ENCODE peak calls at places on chromosomes 7 and 10, in five cellular contexts. One of them, this sample, is unnamed.

GRCh38 chr7:23653942-23654341 is 26.1 kb upstream of the FAM221A start:
- DNase-seq in NB4: no peak
- DNase-seq in activated CD4-positive, CD25-positive, alpha-beta regulatory T cell: no peak
- DNase-seq in activated CD4-positive, alpha-beta T cell treated with anti-CD3 and anti-CD28 coated beads, Interleukin-2, amount 50 U/mL, for 1 hour: no peak
- DNase-seq in neural progenitor cell: no peak
- DNase-seq in this sample: no peak

GRCh38 chr10:478471-479245 is 210.8 kb downstream of the DIP2C start:
- DNase-seq in activated CD4-positive, CD25-positive, alpha-beta regulatory T cell: no peak
- DNase-seq in activated CD4-positive, alpha-beta T cell treated with anti-CD3 and anti-CD28 coated beads, Interleukin-2, amount 50 U/mL, for 1 hour: no peak
- DNase-seq in NB4: no peak
- DNase-seq in neural progenitor cell: no peak
- DNase-seq in this sample: no peak

GRCh38 chr7:133695976-133696531 is 431.1 kb upstream of the LRGUK start:
- DNase-seq in activated CD4-positive, alpha-beta T cell treated with anti-CD3 and anti-CD28 coated beads, Interleukin-2, amount 50 U/mL, for 1 hour: no peak
- DNase-seq in neural progenitor cell: peak; percentile 1
- DNase-seq in NB4: peak; percentile 14
- DNase-seq in activated CD4-positive, CD25-positive, alpha-beta regulatory T cell: no peak
- DNase-seq in this sample: no peak

GRCh38 chr10:75395171-75395954 is 6.2 kb downstream of the ZNF503 start:
- DNase-seq in activated CD4-positive, CD25-positive, alpha-beta regulatory T cell: no peak
- DNase-seq in activated CD4-positive, alpha-beta T cell treated with anti-CD3 and anti-CD28 coated beads, Interleukin-2, amount 50 U/mL, for 1 hour: no peak
- DNase-seq in NB4: no peak
- DNase-seq in neural progenitor cell: peak; percentile 86
- DNase-seq in this sample: peak; percentile 71

GRCh38 chr10:46288601-46289206 is 1.9 kb downstream of the ANTXRL start:
- DNase-seq in activated CD4-positive, CD25-positive, alpha-beta regulatory T cell: no peak
- DNase-seq in NB4: no peak
- DNase-seq in neural progenitor cell: no peak
- DNase-seq in activated CD4-positive, alpha-beta T cell treated with anti-CD3 and anti-CD28 coated beads, Interleukin-2, amount 50 U/mL, for 1 hour: no peak
- DNase-seq in this sample: no peak

GRCh38 chr10:62109532-62110293 is 158.9 kb downstream of the RTKN2 start:
- DNase-seq in activated CD4-positive, alpha-beta T cell treated with anti-CD3 and anti-CD28 coated beads, Interleukin-2, amount 50 U/mL, for 1 hour: no peak
- DNase-seq in NB4: peak; percentile 64
- DNase-seq in activated CD4-positive, CD25-positive, alpha-beta regulatory T cell: no peak
- DNase-seq in neural progenitor cell: no peak
- DNase-seq in this sample: no peak

GRCh38 chr10:58082248-58082647 is 185.4 kb downstream of the IPMK start:
- DNase-seq in activated CD4-positive, alpha-beta T cell treated with anti-CD3 and anti-CD28 coated beads, Interleukin-2, amount 50 U/mL, for 1 hour: no peak
- DNase-seq in NB4: no peak
- DNase-seq in activated CD4-positive, CD25-positive, alpha-beta regulatory T cell: no peak
- DNase-seq in neural progenitor cell: no peak
- DNase-seq in this sample: no peak

GRCh38 chr7:152402384-152403250 is 33.2 kb downstream of the KMT2C start:
- DNase-seq in neural progenitor cell: no peak
- DNase-seq in activated CD4-positive, alpha-beta T cell treated with anti-CD3 and anti-CD28 coated beads, Interleukin-2, amount 50 U/mL, for 1 hour: no peak
- DNase-seq in activated CD4-positive, CD25-positive, alpha-beta regulatory T cell: no peak
- DNase-seq in NB4: no peak
- DNase-seq in this sample: no peak

GRCh38 chr7:6367701-6368211 is 80.0 kb downstream of the DAGLB start:
- DNase-seq in activated CD4-positive, CD25-positive, alpha-beta regulatory T cell: no peak
- DNase-seq in activated CD4-positive, alpha-beta T cell treated with anti-CD3 and anti-CD28 coated beads, Interleukin-2, amount 50 U/mL, for 1 hour: no peak
- DNase-seq in neural progenitor cell: no peak
- DNase-seq in NB4: peak; percentile 80
- DNase-seq in this sample: no peak

GRCh38 chr7:103487419-103487818 is 41.4 kb upstream of the SLC26A5 start:
- DNase-seq in NB4: no peak
- DNase-seq in activated CD4-positive, CD25-positive, alpha-beta regulatory T cell: no peak
- DNase-seq in neural progenitor cell: no peak
- DNase-seq in activated CD4-positive, alpha-beta T cell treated with anti-CD3 and anti-CD28 coated beads, Interleukin-2, amount 50 U/mL, for 1 hour: no peak
- DNase-seq in this sample: no peak

GRCh38 chr7:100469227-100470044 is 5.4 kb upstream of the SPACDR start:
- DNase-seq in activated CD4-positive, alpha-beta T cell treated with anti-CD3 and anti-CD28 coated beads, Interleukin-2, amount 50 U/mL, for 1 hour: peak; percentile 85
- DNase-seq in NB4: peak; percentile 84
- DNase-seq in neural progenitor cell: peak; percentile 89
- DNase-seq in activated CD4-positive, CD25-positive, alpha-beta regulatory T cell: peak; percentile 66
- DNase-seq in this sample: peak; percentile 95